ENCODE peak calls at places on chromosomes 4 and X, in five cellular contexts. K is neural progenitor cell, D is bronchial epithelial cell, R is OCI-LY7, X is type B pancreatic cell. G is an unnamed sample.

GRCh38 chr4:126611900-126612299 is 1020.9 kb upstream of the INTU start:
- DNase-seq in R (no peak), D (peak; percentile 77), K (no peak), X (no peak), G (no peak)

GRCh38 chr4:13539047-13539720 is 5.1 kb downstream of the NKX3-2 start:
- DNase-seq in X (no peak), R (no peak), K (peak; percentile 56), D (no peak), G (no peak)

GRCh38 chr4:140116442-140117104 is 37.4 kb downstream of the MAML3 start:
- DNase-seq in K (no peak), D (peak; percentile 78), R (no peak), X (no peak), G (no peak)

GRCh38 chr4:165765053-165765452 is 108.0 kb upstream of the TLL1 start:
- DNase-seq in K (no peak), X (no peak), R (no peak), D (peak; percentile 92), G (no peak)

GRCh38 chr4:136124251-136124745 is 1408.0 kb downstream of the PCDH18 start:
- DNase-seq in X (no peak), K (peak; percentile 80), R (no peak), D (no peak), G (no peak)

GRCh38 chr4:30875659-30876269 is 155.6 kb downstream of the PCDH7 start:
- DNase-seq in X (no peak), R (no peak), D (peak; percentile 89), K (no peak), G (no peak)

GRCh38 chrX:20399728-20400414 is 133.2 kb upstream of the RPS6KA3 start:
- DNase-seq in X (no peak), D (no peak), R (no peak), K (no peak), G (no peak)

GRCh38 chr4:142567620-142568451 is 278.3 kb downstream of the INPP4B start:
- DNase-seq in D (peak; percentile 55), K (peak; percentile 41), R (no peak), X (no peak), G (no peak)

GRCh38 chrX:23959781-23960180 is 52.0 kb downstream of the CXorf58 start:
- DNase-seq in R (no peak), D (no peak), X (peak; percentile 45), K (no peak), G (no peak)

GRCh38 chrX:129823115-129823514 is 20.6 kb downstream of the ZDHHC9 start:
- DNase-seq in K (peak; percentile 52), D (peak; percentile 18), R (peak; percentile 71), X (no peak), G (no peak)

GRCh38 chr4:56648245-56649151 is 32.6 kb downstream of the HOPX start:
- DNase-seq in K (no peak), X (no peak), D (peak; percentile 54), R (no peak), G (no peak)

GRCh38 chrX:40155617-40156471 is 58.1 kb upstream of the BCOR start:
- DNase-seq in D (no peak), R (peak; percentile 28), X (no peak), K (peak; percentile 64), G (no peak)

GRCh38 chr4:37628977-37629609 is 57.1 kb downstream of the RELL1 start:
- DNase-seq in D (peak; percentile 55), K (no peak), R (no peak), X (no peak), G (no peak)

GRCh38 chr4:61152433-61152832 is 47.7 kb upstream of the ADGRL3 start:
- DNase-seq in K (no peak), D (no peak), R (no peak), X (no peak), G (no peak)

GRCh38 chr4:151045907-151046306 is 30.8 kb upstream of the LRBA start:
- DNase-seq in D (no peak), K (peak; percentile 58), R (peak; percentile 14), X (no peak), G (no peak)

GRCh38 chr4:24007740-24008348 is 118.0 kb upstream of the PPARGC1A start:
- DNase-seq in X (no peak), R (no peak), K (no peak), D (no peak), G (no peak)

GRCh38 chr4:38675167-38676121 is 11.4 kb downstream of the KLF3 start:
- DNase-seq in D (peak; percentile 76), K (peak; percentile 90), R (peak; percentile 78), X (peak; percentile 79), G (peak; percentile 92)

GRCh38 chr4:4677825-4678522 is 136.1 kb upstream of the STX18 start:
- DNase-seq in X (no peak), K (peak; percentile 68), R (peak; percentile 13), D (no peak), G (no peak)

GRCh38 chr4:21469438-21470032 is 479.0 kb downstream of the KCNIP4 start:
- DNase-seq in K (peak; percentile 31), R (peak; percentile 4), D (peak; percentile 25), X (no peak), G (no peak)

GRCh38 chrX:118941147-118941546 is 33.3 kb upstream of the LONRF3 start:
- DNase-seq in X (no peak), D (no peak), K (no peak), R (no peak), G (no peak)

GRCh38 chr4:48854395-48854683 is 23.5 kb downstream of the OCIAD1 start:
- DNase-seq in X (no peak), R (no peak), K (no peak), D (no peak), G (no peak)

GRCh38 chr4:176800891-176801534 is 8.3 kb upstream of the VEGFC start:
- DNase-seq in K (no peak), D (no peak), R (no peak), X (no peak), G (no peak)

GRCh38 chrX:51891821-51892551 is 1.4 kb upstream of the MAGED1 start:
- DNase-seq in R (peak; percentile 70), K (peak; percentile 11), D (peak; percentile 5), X (no peak), G (no peak)

GRCh38 chrX:119763175-119763574 is 4.8 kb downstream of the SOWAHD start:
- DNase-seq in X (no peak), R (no peak), K (peak; percentile 13), D (no peak), G (no peak)

GRCh38 chrX:76555816-76556215 is 128.3 kb downstream of the MAGEE1 start:
- DNase-seq in D (peak; percentile 9), K (peak; percentile 78), R (peak; percentile 61), X (no peak), G (no peak)

GRCh38 chr4:183158062-183158461 is 59.0 kb downstream of the WWC2 start:
- DNase-seq in X (no peak), R (no peak), D (peak; percentile 21), K (no peak), G (no peak)

GRCh38 chr4:170391066-170391754 is 301.5 kb upstream of the AADAT start:
- DNase-seq in D (peak; percentile 52), R (no peak), X (no peak), K (peak; percentile 9), G (no peak)

GRCh38 chrX:134745636-134746378 is 87.5 kb upstream of the PLAC1 start:
- DNase-seq in K (no peak), R (no peak), D (no peak), X (no peak), G (no peak)

GRCh38 chr4:1767770-1768366 is 25.2 kb upstream of the FGFR3 start:
- DNase-seq in D (peak; percentile 41), K (peak; percentile 78), X (no peak), R (peak; percentile 47), G (no peak)

GRCh38 chr4:157978680-157979361 is 194.0 kb downstream of the GASK1B start:
- DNase-seq in R (peak; percentile 49), D (peak; percentile 60), X (no peak), K (peak; percentile 83), G (no peak)

DNA sequence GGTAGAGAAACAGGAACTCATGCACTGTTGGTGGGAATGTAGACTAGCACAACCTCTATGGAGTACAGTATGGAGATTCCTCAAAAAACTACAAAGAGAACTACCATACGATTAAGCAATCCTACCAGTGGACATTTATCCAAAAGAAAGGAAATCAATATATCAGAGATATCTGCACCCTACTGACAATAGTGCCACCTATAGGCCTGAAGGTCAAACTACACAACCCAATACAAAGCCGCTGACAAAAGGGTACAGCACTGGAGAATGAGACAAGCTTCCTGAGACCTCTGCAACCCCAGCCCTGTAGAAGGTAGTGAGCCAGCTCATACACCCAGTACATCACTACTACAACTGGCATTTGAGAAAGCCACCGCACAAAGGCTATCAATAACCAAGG is 67.1 kb downstream of the CBR4 start:
- DNase-seq in D (no peak), X (no peak), K (no peak), R (peak; percentile 10), G (no peak)
- TF ChIP-seq CTCF in D (peak; percentile 35), X (peak; percentile 67), K (peak; percentile 63), R (peak; percentile 80), G (peak; percentile 39)

GRCh38 chr4:181618038-181618618 is 625.1 kb upstream of the TENM3 start:
- DNase-seq in X (no peak), R (no peak), D (no peak), K (no peak), G (no peak)

GRCh38 chr4:181619651-181620050 is 623.6 kb upstream of the TENM3 start:
- DNase-seq in X (no peak), D (no peak), R (no peak), K (no peak), G (no peak)

GRCh38 chr4:181613210-181613609 is 630.0 kb upstream of the TENM3 start:
- DNase-seq in X (no peak), K (no peak), D (no peak), R (no peak), G (no peak)

GRCh38 chr4:181618896-181619295 is 624.3 kb upstream of the TENM3 start:
- DNase-seq in R (no peak), K (peak; percentile 18), D (no peak), X (no peak), G (no peak)
- TF ChIP-seq CTCF in R (no peak), K (peak; percentile 6), D (no peak), X (no peak), G (no peak)

GRCh38 chr4:111847256-111848108 is 297.8 kb upstream of the FAM241A start:
- DNase-seq in D (no peak), K (peak; percentile 23), R (no peak), X (no peak), G (no peak)
- TF ChIP-seq CTCF in D (no peak), K (peak; percentile 53), R (peak; percentile 42), X (peak; percentile 69), G (peak; percentile 19)

GRCh38 chr4:152981278-152981677 is 45.2 kb downstream of the FHDC1 start:
- DNase-seq in R (no peak), X (no peak), K (no peak), D (peak; percentile 74), G (no peak)

GRCh38 chr4:152983221-152983620 is 47.1 kb downstream of the FHDC1 start:
- DNase-seq in X (no peak), K (peak; percentile 42), D (no peak), R (no peak), G (no peak)

GRCh38 chr4:152983774-152984411 is 47.8 kb downstream of the FHDC1 start:
- DNase-seq in K (no peak), D (peak; percentile 83), R (no peak), X (no peak), G (no peak)

GRCh38 chr4:152979731-152980330 is 43.7 kb downstream of the FHDC1 start:
- DNase-seq in R (no peak), X (no peak), D (peak; percentile 73), K (no peak), G (no peak)

DNA sequence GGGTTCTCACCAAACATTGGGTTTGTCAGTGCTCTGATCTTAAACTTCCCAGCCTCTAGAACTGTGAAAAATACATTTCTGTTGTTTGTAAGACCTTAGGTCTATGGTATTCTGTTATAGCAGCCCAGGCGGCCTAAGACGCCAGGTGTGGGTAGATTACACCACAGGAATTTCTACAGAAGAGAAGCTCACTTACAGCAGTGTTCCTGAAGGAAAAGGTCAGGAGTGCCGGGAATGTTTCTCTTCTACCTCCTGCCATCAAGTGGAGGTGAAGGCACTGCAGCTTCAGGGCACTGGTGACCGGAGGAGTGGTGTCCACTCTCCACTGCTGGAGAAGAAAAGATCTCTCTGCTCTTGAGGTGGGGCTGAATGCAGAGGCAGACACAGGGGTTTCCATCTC is 45.7 kb downstream of the FHDC1 start:
- DNase-seq in K (no peak), X (no peak), D (no peak), R (no peak), G (no peak)
- TF ChIP-seq CTCF in K (no peak), X (no peak), D (no peak), R (no peak), G (no peak)